ENCODE peak calls at places on chromosomes 3 and 15, in five cellular contexts. O is heart left ventricle, C is ovary, U is thyroid gland, V is body of pancreas. P is an unnamed sample.

GRCh38 chr3:84717894-84718293 is 240.9 kb upstream of the CADM2 start:
- DNase-seq in O (no peak), C (no peak), U (no peak), V (no peak), P (no peak)

GRCh38 chr3:180280601-180281000 is 243.9 kb upstream of the PEX5L start:
- DNase-seq in O (no peak), C (no peak), U (no peak), V (no peak), P (no peak)

GRCh38 chr15:88989578-88989977 is 76.4 kb upstream of the MFGE8 start:
- DNase-seq in O (no peak), C (no peak), U (no peak), V (no peak), P (no peak)

GRCh38 chr3:105157016-105157765 is 209.5 kb upstream of the ALCAM start:
- DNase-seq in O (no peak), C (no peak), U (no peak), V (no peak), P (no peak)

GRCh38 chr3:98901032-98901464 is 447 bp downstream of the DCBLD2 start:
- DNase-seq in O (peak), C (no peak), U (peak), V (peak), P (peak)

GRCh38 chr3:73314182-73314951 is 252.9 kb downstream of the EBLN2 start:
- DNase-seq in O (no peak), C (no peak), U (no peak), V (no peak), P (no peak)

GRCh38 chr15:39834256-39834655 is 51.6 kb upstream of the FSIP1 start:
- DNase-seq in O (no peak), C (no peak), U (no peak), V (no peak), P (no peak)

GRCh38 chr3:17753271-17753992 is 11.0 kb upstream of the TBC1D5 start:
- DNase-seq in O (no peak), C (no peak), U (no peak), V (no peak), P (peak)

GRCh38 chr3:60133269-60133877 is 1083.5 kb upstream of the CFAP20DC start:
- DNase-seq in O (no peak), C (no peak), U (no peak), V (no peak), P (no peak)

GRCh38 chr3:30694668-30695067 is 88.3 kb downstream of the TGFBR2 start:
- DNase-seq in O (no peak), C (no peak), U (no peak), V (no peak), P (no peak)

GRCh38 chr15:87224409-87224808 is 1032.1 kb downstream of the NTRK3 start:
- DNase-seq in O (no peak), C (no peak), U (no peak), V (no peak), P (no peak)

GRCh38 chr3:123634149-123635051 is 49.5 kb upstream of the HACD2 start:
- DNase-seq in O (no peak), C (peak), U (no peak), V (no peak), P (no peak)

GRCh38 chr3:37620071-37620635 is 241.5 kb upstream of the CTDSPL start:
- DNase-seq in O (no peak), C (no peak), U (no peak), V (no peak), P (no peak)

GRCh38 chr15:26634319-26634718 is 138.5 kb downstream of the GABRB3 start:
- DNase-seq in O (no peak), C (no peak), U (no peak), V (no peak), P (no peak)

GRCh38 chr3:42803800-42804112 is 534 bp downstream of the HIGD1A start:
- DNase-seq in O (peak), C (peak), U (peak), V (peak), P (peak)

GRCh38 chr3:151204530-151205401 is 1.8 kb upstream of the GPR171 start:
- DNase-seq in O (no peak), C (no peak), U (no peak), V (no peak), P (no peak)
- TF ChIP-seq POLR2A in O (no peak), C (no peak), U (no peak), V (no peak), P (no peak)

GRCh38 chr3:88876724-88877123 is 230.7 kb upstream of the EPHA3 start:
- DNase-seq in O (no peak), C (no peak), U (no peak), V (no peak), P (no peak)
- TF ChIP-seq POLR2A in O (no peak), C (no peak), U (no peak), V (no peak), P (no peak)

DNA sequence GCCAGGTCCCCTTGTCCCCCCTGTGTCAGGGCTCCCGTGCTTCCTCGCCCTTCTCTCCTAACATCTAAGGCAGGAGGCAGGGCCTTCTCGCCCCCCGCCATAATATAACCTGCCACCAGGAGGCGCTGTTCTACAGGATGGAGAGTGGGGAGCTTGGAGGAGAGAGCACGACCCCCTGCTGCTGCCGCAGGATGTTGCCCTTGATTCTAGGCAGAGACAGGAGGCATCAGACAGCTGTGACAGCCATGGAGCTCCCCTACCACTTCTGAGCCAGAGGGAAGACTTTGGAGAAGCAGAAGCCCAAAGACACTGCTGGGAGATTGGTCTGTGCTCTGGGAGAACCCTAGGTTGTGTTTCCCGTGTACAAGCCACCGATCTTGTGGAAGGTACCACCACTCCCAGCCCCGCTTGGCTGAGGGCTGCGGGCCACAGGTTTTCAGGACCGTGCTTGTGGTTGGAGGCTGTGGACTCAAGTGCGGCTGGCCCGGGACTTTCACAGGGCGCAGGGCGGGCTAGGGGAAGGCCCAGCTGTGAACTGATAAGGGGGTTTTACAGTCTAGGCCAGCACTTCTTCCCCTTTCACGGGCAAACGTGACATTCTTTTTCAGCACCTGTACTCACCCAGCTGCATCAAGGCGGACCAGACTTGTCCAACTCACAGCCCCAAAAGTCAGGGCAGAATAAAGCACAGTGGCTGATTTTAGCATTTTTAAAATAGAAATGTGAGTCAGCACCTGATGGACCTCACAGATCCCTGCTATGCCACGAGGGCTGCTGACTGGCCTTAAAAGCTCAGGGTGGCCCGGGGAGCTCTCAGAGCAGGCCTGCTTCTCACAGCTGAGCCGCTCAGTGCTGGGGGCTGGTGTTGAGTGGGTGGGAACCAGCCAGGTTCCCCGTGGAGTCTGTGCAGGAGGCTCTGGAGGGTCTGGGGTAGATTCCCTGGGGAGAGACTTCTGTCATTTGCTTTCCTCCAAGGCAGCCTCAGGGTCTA is 2.6 kb upstream of the TIGIT start:
- DNase-seq in O (peak), C (peak), U (peak), V (peak), P (peak)
- TF ChIP-seq POLR2A in O (no peak), C (no peak), U (no peak), V (no peak), P (no peak)

DNA sequence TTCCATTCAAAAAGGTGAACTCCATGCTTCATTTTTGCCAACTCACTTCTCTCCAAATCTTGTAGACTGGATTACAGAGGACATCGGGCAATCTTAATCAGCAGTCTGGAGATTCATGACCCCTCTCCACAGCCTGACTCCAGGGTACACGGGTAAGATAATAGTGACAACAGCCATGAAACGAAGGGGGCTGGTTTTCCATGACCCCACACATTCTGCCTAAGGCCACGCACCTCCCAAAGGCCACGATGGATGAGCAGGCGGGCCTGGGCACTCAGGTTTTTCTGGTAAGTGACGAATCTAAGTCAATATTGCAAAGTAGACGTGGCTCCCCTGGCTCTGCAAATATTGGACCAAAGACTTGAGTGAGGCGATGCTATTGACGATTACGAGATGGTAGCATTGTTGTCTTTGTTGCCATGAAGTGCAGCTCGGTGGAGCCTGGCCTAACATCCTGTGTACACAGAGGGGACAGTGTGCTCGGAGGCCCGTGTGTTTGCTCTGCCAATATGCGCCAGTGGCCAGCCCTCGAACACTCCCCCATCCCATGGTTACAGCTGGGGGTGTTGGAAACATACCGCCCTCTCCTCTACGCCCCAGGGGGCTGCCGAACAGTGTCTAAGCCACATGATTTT is 119.1 kb downstream of the OPA1 start:
- DNase-seq in O (no peak), C (no peak), U (no peak), V (peak), P (no peak)
- TF ChIP-seq POLR2A in O (no peak), C (no peak), U (no peak), V (no peak), P (no peak)

GRCh38 chr3:47381317-47382157 is 716 bp downstream of the PTPN23 start:
- DNase-seq in O (peak), C (peak), U (peak), V (peak), P (peak)
- TF ChIP-seq POLR2A in O (no peak), C (no peak), U (no peak), V (no peak), P (no peak)

GRCh38 chr15:74383286-74383685 is 15.8 kb upstream of the CYP11A1 start:
- DNase-seq in O (no peak), C (no peak), U (no peak), V (no peak), P (no peak)

GRCh38 chr15:74380361-74381189 is 13.1 kb upstream of the CYP11A1 start:
- DNase-seq in O (no peak), C (no peak), U (no peak), V (no peak), P (no peak)

GRCh38 chr15:74381190-74381453 is 13.7 kb upstream of the CYP11A1 start:
- DNase-seq in O (no peak), C (no peak), U (no peak), V (no peak), P (no peak)

GRCh38 chr15:74381481-74381880 is 14.0 kb upstream of the CYP11A1 start:
- DNase-seq in O (no peak), C (no peak), U (no peak), V (no peak), P (no peak)

DNA sequence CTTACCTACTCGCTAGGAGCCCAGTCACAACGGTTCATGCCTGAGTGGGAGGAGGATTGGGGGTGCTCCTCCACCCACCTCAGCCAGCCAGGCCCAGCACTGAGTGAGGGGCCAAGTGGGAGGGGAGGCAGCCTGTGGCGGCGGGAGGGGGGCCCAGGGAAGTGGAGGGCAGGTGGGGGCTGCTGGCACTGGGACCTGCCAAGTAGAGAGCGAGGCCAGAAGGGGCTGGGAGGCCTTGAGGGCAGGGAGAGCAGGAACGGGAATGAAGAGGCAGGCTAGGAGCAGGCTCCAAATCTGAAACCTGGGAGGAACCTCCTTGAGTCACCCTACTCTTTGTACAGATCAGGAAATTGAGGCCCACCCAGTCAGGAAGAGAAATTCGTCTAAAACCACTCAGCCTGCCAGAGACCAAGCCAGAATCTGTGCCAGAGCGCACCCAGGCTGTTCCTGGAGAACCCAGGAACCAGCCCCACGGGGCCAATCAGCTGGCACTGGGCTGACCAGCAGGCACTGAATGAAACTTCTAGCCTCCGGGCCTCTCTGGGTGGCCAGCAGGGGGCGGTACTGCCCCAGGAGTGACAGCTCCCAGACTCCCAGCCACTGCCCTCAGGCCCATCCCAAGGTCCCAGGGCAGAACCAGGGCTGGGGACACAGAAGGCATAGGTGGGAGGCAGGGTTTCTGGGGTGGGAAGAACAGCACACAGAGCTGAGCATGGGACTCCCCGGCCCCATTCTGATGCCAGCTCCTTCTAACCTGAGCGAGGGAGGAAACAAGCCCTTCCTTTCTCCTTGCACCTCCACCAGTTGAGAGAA is 14.8 kb upstream of the CYP11A1 start:
- DNase-seq in O (peak), C (peak), U (peak), V (peak), P (peak)
- TF ChIP-seq POLR2A in O (no peak), C (peak), U (no peak), V (no peak), P (peak)

DNA sequence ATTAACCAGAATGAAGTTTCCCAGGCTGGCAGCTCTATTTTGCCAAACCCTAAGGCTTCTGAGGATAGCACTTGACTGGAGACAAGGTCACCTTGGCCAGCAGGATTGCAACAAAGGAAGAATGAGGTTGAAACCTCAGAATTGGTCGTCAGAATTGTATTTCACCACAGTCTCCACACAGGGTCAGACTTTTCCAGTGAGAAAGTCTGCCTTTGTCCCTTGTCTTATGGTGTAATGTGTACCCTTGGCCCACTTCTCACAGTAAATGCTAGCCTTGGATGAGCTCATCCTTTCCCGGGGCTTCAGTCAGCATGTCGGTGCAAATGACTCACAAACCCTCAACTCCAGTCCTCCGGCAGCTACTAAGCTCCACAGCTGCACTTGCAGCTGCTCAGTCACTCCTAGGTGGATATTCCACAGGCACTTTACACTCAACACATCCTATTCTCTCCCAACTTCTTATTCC is 19.7 kb downstream of the SSR3 start:
- DNase-seq in O (peak), C (peak), U (peak), V (peak), P (no peak)
- TF ChIP-seq POLR2A in O (no peak), C (no peak), U (no peak), V (peak), P (no peak)

GRCh38 chr3:172039352-172040077 is at the start of gene FNDC3B:
- DNase-seq in O (peak), C (peak), U (peak), V (peak), P (peak)

GRCh38 chr3:172040976-172041963 is 1.9 kb downstream of the FNDC3B start:
- DNase-seq in O (no peak), C (peak), U (peak), V (peak), P (no peak)

GRCh38 chr3:172042136-172042535 is 2.8 kb downstream of the FNDC3B start:
- DNase-seq in O (no peak), C (no peak), U (no peak), V (no peak), P (no peak)

GRCh38 chr3:172038823-172039222 is 555 bp upstream of the FNDC3B start:
- DNase-seq in O (no peak), C (peak), U (peak), V (no peak), P (no peak)

GRCh38 chr3:172040078-172040975 is 949 bp downstream of the FNDC3B start:
- DNase-seq in O (peak), C (peak), U (peak), V (peak), P (peak)
- TF ChIP-seq POLR2A in O (peak), C (peak), U (no peak), V (peak), P (no peak)